ENCODE peak calls at places on chromosomes 3 and 15, in four cellular contexts. S, M, U and Q are unnamed samples.

GRCh38 chr3:52527732-52528595 is 5.7 kb downstream of the NT5DC2 start:
- DNase-seq in S (no peak), M (no peak), U (peak), Q (no peak)

GRCh38 chr3:122322095-122323075 is 2.7 kb upstream of the CSTA start:
- DNase-seq in U (no peak), S (no peak), M (no peak), Q (no peak)

GRCh38 chr3:169662215-169663070 is 1.1 kb downstream of the MECOM start:
- DNase-seq in U (peak), M (peak), S (peak), Q (no peak)

GRCh38 chr3:114179575-114179974 is 723 bp upstream of the DRD3 start:
- DNase-seq in M (peak), S (no peak), U (no peak), Q (no peak)

GRCh38 chr3:102248981-102249705 is 185.7 kb upstream of the ZPLD1 start:
- DNase-seq in U (no peak), M (no peak), S (no peak), Q (no peak)

GRCh38 chr3:107817076-107817475 is 273.8 kb downstream of the CD47 start:
- DNase-seq in U (no peak), M (no peak), S (no peak), Q (no peak)

GRCh38 chr3:194756460-194757355 is 71.0 kb downstream of the FAM43A start:
- DNase-seq in U (no peak), M (no peak), S (peak), Q (no peak)

GRCh38 chr3:159239054-159239453 is 437.2 kb downstream of the MFSD1 start:
- DNase-seq in S (no peak), M (no peak), U (no peak), Q (no peak)

GRCh38 chr3:56751056-56751455 is 50.7 kb downstream of the ARHGEF3 start:
- DNase-seq in U (no peak), S (no peak), M (no peak), Q (no peak)

GRCh38 chr15:73996939-73997338 is 2.4 kb downstream of the PML start:
- DNase-seq in M (peak), S (no peak), U (no peak), Q (no peak)

GRCh38 chr3:53846134-53846850 is at the start of the genes CHDH and IL17RB:
- DNase-seq in M (no peak), U (peak), S (peak), Q (no peak)

GRCh38 chr15:27796405-27797085 is 302.6 kb downstream of the OCA2 start:
- DNase-seq in U (no peak), M (no peak), S (no peak), Q (no peak)

GRCh38 chr3:25661694-25662455 is 2.8 kb downstream of the TOP2B start:
- DNase-seq in U (no peak), S (no peak), M (no peak), Q (no peak)

GRCh38 chr3:124707667-124708066 is 22.6 kb upstream of the UMPS start:
- DNase-seq in U (no peak), M (no peak), S (no peak), Q (no peak)

GRCh38 chr15:81050259-81050658 is 49.5 kb downstream of the TLNRD1 start:
- DNase-seq in M (no peak), S (no peak), U (no peak), Q (no peak)

GRCh38 chr3:151743860-151744259 is 10.1 kb downstream of the AADACL2 start:
- DNase-seq in S (no peak), M (no peak), U (no peak), Q (no peak)

GRCh38 chr3:179452166-179452544 is 885 bp upstream of the GNB4 start:
- DNase-seq in U (no peak), M (peak), S (no peak), Q (no peak)

GRCh38 chr15:42270551-42270950 is 2.5 kb upstream of the GANC start:
- DNase-seq in S (no peak), M (no peak), U (no peak), Q (no peak)

GRCh38 chr15:58340176-58340575 is 91.6 kb upstream of the LIPC start:
- DNase-seq in U (no peak), S (no peak), M (no peak), Q (no peak)

GRCh38 chr3:156704370-156705036 is 30.1 kb downstream of the TIPARP start:
- DNase-seq in U (no peak), S (no peak), M (no peak), Q (no peak)